ENCODE peak calls at places on chromosomes 16 and 17, in ten cellular contexts. K, W, Y, R, P, N, S, J, B and G are unnamed samples.

GRCh38 chr17:6543079-6544010 is 13.0 kb downstream of the PITPNM3 start:
- DNase-seq in J (no peak), R (no peak), P (no peak), Y (no peak), K (no peak), N (no peak), W (no peak), S (peak), B (no peak), G (no peak)

GRCh38 chr17:35890774-35891155 is 10.6 kb upstream of the CCL5 start:
- DNase-seq in W (no peak), P (no peak), R (no peak), J (no peak), B (peak), S (no peak), K (no peak), Y (no peak), N (no peak), G (no peak)

GRCh38 chr17:45325810-45326209 is 9.0 kb upstream of the MAP3K14 start:
- DNase-seq in B (no peak), Y (no peak), S (peak), W (no peak), N (no peak), R (no peak), K (no peak), J (no peak), P (peak), G (no peak)

GRCh38 chr16:1188781-1189189 is 35.9 kb downstream of the CACNA1H start:
- DNase-seq in W (peak), P (no peak), N (no peak), J (peak), K (peak), R (no peak), S (peak), B (no peak), Y (peak), G (peak)

GRCh38 chr16:2482181-2483107 is 7.5 kb downstream of the TBC1D24 start:
- DNase-seq in K (peak), W (no peak), P (peak), N (no peak), B (peak), S (peak), J (peak), Y (peak), R (no peak), G (peak)

GRCh38 chr16:26762596-26762995 is 304.1 kb upstream of the C16orf82 start:
- DNase-seq in P (no peak), N (no peak), K (no peak), S (no peak), W (no peak), B (no peak), J (no peak), Y (no peak), R (no peak), G (no peak)

GRCh38 chr17:57875109-57876022 is 25.5 kb upstream of the MRPS23 start:
- DNase-seq in K (peak), S (peak), J (peak), P (peak), R (peak), W (peak), Y (peak), B (peak), N (no peak), G (peak)

GRCh38 chr16:80683646-80684045 is 120.8 kb downstream of the CDYL2 start:
- DNase-seq in R (no peak), Y (no peak), K (no peak), W (no peak), S (no peak), B (no peak), J (no peak), P (no peak), N (no peak), G (no peak)

GRCh38 chr16:87822571-87822970 is 46.7 kb downstream of the SLC7A5 start:
- DNase-seq in S (no peak), W (no peak), K (no peak), R (no peak), J (no peak), N (no peak), B (no peak), P (no peak), Y (no peak), G (no peak)

GRCh38 chr16:74650966-74651567 is 15.6 kb downstream of the RFWD3 start:
- DNase-seq in S (no peak), R (no peak), W (peak), K (no peak), J (no peak), N (no peak), P (no peak), B (peak), Y (peak), G (peak)

GRCh38 chr17:36938566-36939058 is 1.3 kb downstream of the LHX1 start:
- DNase-seq in R (no peak), J (no peak), B (no peak), W (no peak), P (no peak), S (no peak), Y (no peak), N (no peak), K (no peak), G (no peak)

GRCh38 chr16:27291106-27291505 is 22.5 kb upstream of the NSMCE1 start:
- DNase-seq in J (no peak), N (no peak), Y (peak), B (no peak), W (no peak), S (no peak), R (no peak), P (no peak), K (no peak), G (no peak)

GRCh38 chr16:21156767-21157467 is 1.6 kb upstream of the LDAF1 start:
- DNase-seq in N (peak), P (peak), S (no peak), K (no peak), Y (peak), R (peak), J (peak), W (peak), B (peak), G (peak)

GRCh38 chr17:74779948-74780400 is 3.8 kb upstream of the NAT9 start:
- DNase-seq in P (no peak), B (no peak), Y (no peak), S (peak), J (no peak), N (peak), W (no peak), K (peak), R (no peak), G (no peak)

GRCh38 chr17:54969658-54970572 is 1.4 kb downstream of the STXBP4 start:
- DNase-seq in R (no peak), P (no peak), Y (no peak), K (no peak), N (no peak), W (no peak), B (no peak), J (no peak), S (no peak), G (no peak)

GRCh38 chr16:4947722-4948503 is 10.2 kb upstream of the SEC14L5 start:
- DNase-seq in Y (no peak), S (no peak), W (no peak), P (no peak), N (no peak), R (no peak), B (no peak), J (no peak), K (no peak), G (no peak)

DNA sequence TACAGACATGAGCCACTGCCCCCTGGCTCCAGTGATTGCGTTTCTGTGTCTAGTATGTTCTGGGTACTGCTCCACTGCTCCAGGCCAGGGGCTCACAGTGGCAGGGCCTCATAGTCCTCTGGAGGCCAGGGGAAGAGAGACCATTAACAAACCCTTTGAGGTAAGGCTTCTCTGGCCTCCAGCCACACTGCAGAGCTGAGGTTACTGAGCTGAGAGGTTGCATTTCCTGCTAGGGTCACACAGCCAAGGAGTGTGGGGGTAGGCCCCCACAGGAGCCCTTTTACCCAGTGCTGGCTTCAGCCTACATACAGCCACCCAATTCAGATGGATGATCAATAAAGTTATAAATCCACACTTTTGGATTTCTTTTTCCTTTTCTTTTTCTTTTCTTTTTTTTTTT is 50.4 kb upstream of the DLX4 start:
- DNase-seq in B (no peak), W (no peak), P (no peak), N (no peak), S (no peak), R (no peak), J (no peak), Y (no peak), K (no peak), G (no peak)
- H3K4me3 ChIP-seq in B (no peak), W (no peak), P (no peak), N (no peak), S (no peak), R (no peak), J (no peak), Y (no peak), K (no peak), G (no peak)

GRCh38 chr16:57244463-57244766 is 644 bp upstream of the ARL2BP start:
- DNase-seq in B (no peak), W (no peak), N (no peak), Y (no peak), R (no peak), K (no peak), P (no peak), S (no peak), J (no peak), G (no peak)
- TF ChIP-seq CTCF in B (no peak), W (no peak), N (no peak), Y (no peak), R (no peak), K (no peak), P (no peak), S (no peak), J (no peak), G (no peak)

DNA sequence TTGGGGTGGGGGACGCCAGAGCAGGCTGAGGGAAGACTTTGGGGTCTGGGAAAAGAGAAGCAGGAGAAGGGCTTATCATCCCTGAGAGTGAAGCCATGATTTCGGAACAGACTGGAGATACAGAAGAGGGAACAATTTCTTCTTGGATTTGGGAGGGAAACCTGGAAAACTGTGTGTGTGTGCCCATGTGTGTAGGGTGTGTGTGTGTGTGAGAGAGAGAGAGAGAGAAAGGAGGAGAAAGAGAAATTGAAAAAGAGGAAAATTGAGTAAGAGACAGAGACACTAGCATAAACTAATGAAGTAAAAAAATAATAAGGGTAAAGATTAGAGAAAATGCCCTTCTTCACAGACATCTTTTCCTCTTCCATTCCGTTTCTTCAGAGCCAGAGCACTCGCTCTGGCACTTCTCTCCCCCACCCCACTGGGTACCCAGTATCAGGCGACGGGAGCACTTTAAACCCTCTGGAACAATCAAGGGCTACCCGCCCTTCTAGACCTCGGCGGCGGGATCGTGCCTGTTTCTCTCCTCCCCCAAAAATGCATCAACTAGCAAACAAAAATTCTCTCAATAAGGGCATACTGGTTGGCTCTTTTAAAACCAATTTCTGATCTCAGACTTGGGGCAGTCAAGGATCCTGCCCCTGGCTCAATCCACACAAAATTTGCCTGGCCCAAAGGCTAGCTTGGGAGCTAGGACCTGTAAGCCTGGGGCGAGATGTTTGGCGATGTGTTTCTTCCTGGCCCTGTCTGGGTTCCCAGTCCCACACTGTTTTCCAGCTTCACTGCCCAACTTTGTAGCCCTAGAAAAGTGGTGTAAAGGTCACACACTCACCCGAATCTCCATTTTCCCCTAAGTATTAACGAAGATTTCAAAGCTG is 14.1 kb upstream of the HOXB2 start:
- DNase-seq in P (no peak), K (no peak), R (no peak), S (no peak), N (no peak), B (no peak), J (no peak), Y (peak), W (no peak), G (no peak)
- H3K4me3 ChIP-seq in P (no peak), K (no peak), R (no peak), S (peak), N (no peak), B (no peak), J (no peak), Y (peak), W (no peak), G (peak)

DNA sequence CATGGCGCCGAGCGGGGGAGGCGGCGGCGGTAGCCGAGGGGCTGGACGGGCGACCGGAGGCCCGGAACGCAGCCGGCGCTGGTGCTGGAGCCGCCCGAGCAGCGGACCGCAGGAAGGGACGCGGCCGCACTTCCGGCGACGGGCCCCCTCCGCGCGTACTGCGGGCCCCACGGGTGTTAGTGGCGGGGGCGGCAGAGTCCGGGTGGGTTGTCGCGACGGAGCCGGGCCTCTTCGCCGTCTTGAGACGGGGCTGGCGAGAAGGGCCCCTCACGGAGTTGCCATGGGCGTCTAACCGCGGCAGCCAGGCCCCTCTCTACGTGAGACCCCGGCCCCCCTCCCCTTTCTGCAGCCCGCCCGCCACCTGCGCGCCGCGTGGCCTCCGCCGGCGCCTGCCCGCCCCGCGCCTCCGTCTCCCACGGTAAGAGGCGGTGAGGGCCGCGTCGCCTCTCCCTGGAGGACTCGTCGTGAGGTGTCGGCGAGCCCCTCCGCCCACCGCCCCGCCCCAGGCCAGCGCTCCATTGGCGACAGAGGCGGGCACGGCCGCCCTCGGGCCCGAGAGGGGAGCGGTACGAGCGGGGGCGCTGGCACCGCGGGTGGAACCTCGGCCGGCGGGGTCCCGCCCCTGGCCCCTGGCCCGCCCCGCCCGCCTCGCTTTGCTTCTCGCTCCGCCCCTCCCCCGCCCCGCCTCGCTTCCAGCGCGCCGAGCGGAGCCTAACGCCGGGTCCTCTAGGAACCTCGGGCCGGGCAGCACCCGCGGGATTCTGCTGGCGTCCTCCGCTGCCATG is at the start of the genes VPS9D1 and ZNF276:
- DNase-seq in W (peak), J (peak), N (peak), P (peak), R (peak), B (peak), Y (peak), K (peak), S (peak), G (peak)
- TF ChIP-seq CTCF in W (no peak), J (no peak), N (no peak), P (peak), R (no peak), B (no peak), Y (no peak), K (no peak), S (no peak), G (no peak)